ENCODE peak calls at places on chromosomes 5 and 9, in seven cellular contexts. Z, O, W, Y, A, G and T are unnamed samples.

GRCh38 chr5:63261695-63262094 is 683.1 kb downstream of the LRRC70 start:
- DNase-seq in Z (no peak), O (no peak), W (no peak), Y (no peak), A (no peak), G (no peak), T (no peak)

GRCh38 chr5:163914911-163915310 is 409.5 kb downstream of the MAT2B start:
- DNase-seq in Z (no peak), O (no peak), W (no peak), Y (peak), A (no peak), G (no peak), T (no peak)

GRCh38 chr5:44446399-44446798 is 57.2 kb upstream of the FGF10 start:
- DNase-seq in Z (no peak), O (no peak), W (no peak), Y (no peak), A (no peak), G (no peak), T (no peak)

GRCh38 chr9:114486205-114486963 is 18.9 kb downstream of the WHRN start:
- DNase-seq in Z (no peak), O (no peak), W (no peak), Y (no peak), A (no peak), G (no peak), T (no peak)

GRCh38 chr5:165892383-165892782 is 2387.0 kb downstream of the MAT2B start:
- DNase-seq in Z (no peak), O (no peak), W (no peak), Y (no peak), A (no peak), G (no peak), T (no peak)

GRCh38 chr5:111584651-111585050 is 72.3 kb upstream of the STARD4 start:
- DNase-seq in Z (no peak), O (no peak), W (no peak), Y (no peak), A (no peak), G (no peak), T (no peak)

GRCh38 chr9:116141864-116142561 is 11.6 kb upstream of the PAPPA start:
- DNase-seq in Z (no peak), O (no peak), W (no peak), Y (no peak), A (no peak), G (no peak), T (no peak)

GRCh38 chr5:80406980-80407734 is 707 bp upstream of the ZFYVE16 start:
- DNase-seq in Z (peak), O (peak), W (peak), Y (no peak), A (no peak), G (peak), T (no peak)

GRCh38 chr9:18324928-18325327 is 149.0 kb upstream of the ADAMTSL1 start:
- DNase-seq in Z (no peak), O (no peak), W (no peak), Y (no peak), A (no peak), G (no peak), T (no peak)

GRCh38 chr5:14683906-14684455 is 19.5 kb downstream of the OTULIN start:
- DNase-seq in Z (no peak), O (no peak), W (no peak), Y (no peak), A (no peak), G (no peak), T (no peak)

GRCh38 chr5:100827481-100827889 is 75.6 kb downstream of the ST8SIA4 start:
- DNase-seq in Z (no peak), O (no peak), W (no peak), Y (no peak), A (no peak), G (no peak), T (no peak)

GRCh38 chr5:168382421-168382820 is 91.0 kb downstream of the WWC1 start:
- DNase-seq in Z (no peak), O (no peak), W (no peak), Y (no peak), A (no peak), G (no peak), T (no peak)

GRCh38 chr5:55599148-55600050 is 64.6 kb upstream of the PLPP1 start:
- DNase-seq in Z (no peak), O (no peak), W (no peak), Y (no peak), A (no peak), G (peak), T (no peak)

GRCh38 chr9:121289554-121290370 is 21.8 kb downstream of the GSN start:
- DNase-seq in Z (no peak), O (no peak), W (peak), Y (no peak), A (no peak), G (no peak), T (no peak)
- H3K4me3 ChIP-seq in Z (no peak), O (peak), W (no peak), Y (no peak), A (no peak), G (peak), T (no peak)

DNA sequence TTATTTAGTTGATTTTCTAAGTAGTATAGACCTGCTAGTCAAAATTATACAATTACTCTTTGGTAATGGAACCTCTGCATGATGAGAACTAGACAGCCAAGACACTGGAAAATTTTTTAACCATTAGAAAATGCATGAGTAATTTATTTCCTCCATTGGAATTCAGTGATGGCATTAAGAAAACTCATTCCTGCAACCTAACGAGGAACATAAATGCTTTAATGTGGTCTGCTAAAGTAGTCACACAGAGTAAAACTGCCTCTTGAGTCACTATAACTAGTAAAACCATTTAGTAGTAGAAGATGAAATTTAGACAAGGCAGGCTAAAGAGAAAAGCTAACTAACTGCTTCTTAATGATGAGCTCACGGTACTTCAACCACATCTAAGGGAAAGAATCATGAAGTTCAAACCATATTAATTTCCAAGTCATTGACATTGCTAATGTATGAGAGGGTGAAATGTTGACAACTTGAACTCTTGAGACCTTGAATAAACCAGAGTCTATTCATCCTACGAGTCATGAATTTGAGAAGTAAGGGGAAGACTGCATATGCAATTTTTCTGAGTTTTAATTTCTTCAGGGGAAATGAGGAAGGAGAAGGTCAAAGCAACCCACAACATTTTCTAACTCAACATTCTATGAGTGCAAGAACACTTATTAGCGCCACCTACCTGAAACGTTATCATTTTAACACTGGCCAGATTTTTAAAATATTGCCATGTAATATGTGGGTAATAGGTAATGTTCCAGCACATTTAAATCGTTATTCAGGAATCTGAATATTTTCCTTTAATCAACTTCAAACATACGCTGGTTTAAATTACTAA is 74.4 kb downstream of the GLIS3 start:
- DNase-seq in Z (no peak), O (no peak), W (no peak), Y (no peak), A (peak), G (no peak), T (no peak)
- TF ChIP-seq CTCF in Z (no peak), O (no peak), W (no peak), Y (no peak), A (no peak), G (peak), T (no peak)

GRCh38 chr5:124736814-124737186 is 9.6 kb downstream of the ZNF608 start:
- DNase-seq in Z (no peak), O (no peak), W (no peak), Y (no peak), A (no peak), G (no peak), T (no peak)
- H3K27ac ChIP-seq in Z (peak), O (no peak), W (peak), Y (peak), A (no peak), G (peak), T (no peak)

DNA sequence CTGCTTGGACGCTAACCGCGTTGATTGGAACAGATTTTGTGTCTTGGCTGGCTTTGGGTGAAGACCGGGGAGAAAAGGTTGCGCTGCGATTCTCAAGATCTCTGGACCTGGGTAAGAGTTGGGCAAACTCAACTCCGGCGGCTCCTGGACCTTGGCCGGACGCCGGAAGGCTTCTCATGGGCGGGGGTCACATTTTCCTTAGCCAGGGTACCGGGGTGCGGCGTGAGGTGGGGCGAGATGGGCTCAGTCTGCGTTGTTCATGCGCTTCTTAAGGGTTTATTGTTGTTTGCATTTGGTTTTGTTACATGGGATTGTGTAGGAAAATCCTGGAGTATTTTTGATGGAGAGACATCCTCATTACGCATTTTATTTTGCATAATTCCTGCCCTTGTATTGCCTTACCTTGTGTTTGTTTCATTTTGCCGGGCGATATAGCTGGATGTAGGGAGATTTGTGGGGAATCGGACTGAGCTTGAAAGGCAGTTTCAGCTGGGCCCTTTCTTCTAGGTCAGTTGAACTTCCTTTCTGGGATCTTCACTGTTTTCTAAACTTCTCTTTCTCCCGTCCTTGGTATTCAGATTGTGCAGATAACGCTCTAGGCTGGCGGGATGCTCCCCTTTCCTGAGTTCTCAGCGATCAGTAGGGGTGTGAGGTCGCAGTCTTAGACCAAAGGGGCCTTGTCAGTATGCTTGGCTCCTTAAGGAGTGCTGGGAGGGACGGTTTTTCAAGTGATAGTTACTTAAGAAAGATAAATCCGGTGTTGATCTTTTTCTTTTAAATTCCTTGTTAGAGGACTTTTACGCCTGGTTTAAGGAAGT is 559 bp downstream of the MEGF10 start:
- DNase-seq in Z (no peak), O (no peak), W (no peak), Y (peak), A (no peak), G (no peak), T (no peak)
- H3K4me3 ChIP-seq in Z (peak), O (no peak), W (peak), Y (no peak), A (no peak), G (peak), T (peak)

GRCh38 chr5:132229236-132229635 is 1.6 kb upstream of the P4HA2 start:
- DNase-seq in Z (peak), O (no peak), W (peak), Y (no peak), A (no peak), G (peak), T (no peak)

GRCh38 chr5:132226516-132227234 is 978 bp downstream of the P4HA2 start:
- DNase-seq in Z (no peak), O (no peak), W (peak), Y (no peak), A (no peak), G (peak), T (no peak)

GRCh38 chr5:132228241-132229035 is 785 bp upstream of the P4HA2 start:
- DNase-seq in Z (peak), O (no peak), W (peak), Y (no peak), A (no peak), G (peak), T (peak)

GRCh38 chr5:132227235-132227484 is 493 bp downstream of the P4HA2 start:
- DNase-seq in Z (no peak), O (no peak), W (no peak), Y (no peak), A (no peak), G (no peak), T (no peak)

GRCh38 chr5:132227485-132228240 is at the start of gene P4HA2:
- DNase-seq in Z (peak), O (peak), W (peak), Y (peak), A (no peak), G (peak), T (peak)
- TF ChIP-seq CTCF in Z (no peak), O (peak), W (peak), Y (no peak), A (peak), G (no peak), T (no peak)

DNA sequence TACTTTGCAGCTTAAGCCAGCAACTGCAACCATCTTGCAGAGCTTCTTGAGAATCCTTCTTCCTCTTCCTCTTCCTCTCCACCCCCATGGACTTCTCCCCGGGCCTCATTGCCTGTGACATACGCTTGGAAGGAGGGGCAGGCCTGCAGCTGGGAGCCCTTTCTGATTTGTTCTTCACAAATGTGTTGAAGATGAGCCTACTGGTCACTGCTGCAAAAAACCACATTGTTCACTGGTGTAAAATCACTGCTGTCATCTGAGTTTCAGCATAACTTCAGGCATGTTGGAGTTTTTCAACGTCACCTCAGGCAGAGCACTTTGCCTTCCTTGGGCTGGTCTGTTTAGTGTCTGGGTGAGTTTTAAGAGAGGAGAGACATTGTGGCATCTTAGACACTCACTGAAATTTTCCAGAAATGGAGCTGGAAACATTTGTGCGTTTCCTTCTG is 7.9 kb downstream of the TJP2 start:
- DNase-seq in Z (no peak), O (no peak), W (no peak), Y (no peak), A (no peak), G (no peak), T (no peak)
- H3K27ac ChIP-seq in Z (peak), O (peak), W (peak), Y (peak), A (peak), G (peak), T (peak)

DNA sequence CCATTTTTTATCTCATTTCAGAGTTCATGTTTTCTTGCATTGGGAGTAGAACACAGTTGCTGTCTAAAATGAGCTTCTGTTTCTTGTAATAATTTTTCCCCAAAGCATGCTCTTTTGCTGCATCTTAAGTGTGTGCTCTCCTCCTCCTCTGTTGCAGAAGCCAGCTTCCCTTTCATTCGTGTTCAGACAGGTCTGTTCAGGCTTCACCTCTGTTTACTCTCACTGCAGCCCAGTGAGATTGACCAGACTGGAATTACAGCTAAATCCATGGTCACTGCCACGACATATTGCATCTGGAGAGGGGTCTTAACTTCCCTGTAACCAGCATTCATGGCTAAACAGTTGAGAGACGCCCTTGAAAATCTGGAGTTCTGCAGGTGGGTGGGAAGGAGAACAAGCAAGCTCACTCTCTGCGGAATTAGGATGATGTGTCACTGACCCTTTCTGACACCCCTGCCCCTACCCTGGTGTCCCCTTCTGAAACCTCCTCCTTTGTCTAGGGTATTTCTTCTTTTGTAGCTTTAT is 223.2 kb downstream of the FSTL4 start:
- DNase-seq in Z (no peak), O (no peak), W (peak), Y (no peak), A (no peak), G (no peak), T (no peak)
- H3K4me3 ChIP-seq in Z (no peak), O (no peak), W (no peak), Y (no peak), A (no peak), G (no peak), T (no peak)